ENCODE peak calls at places on chromosomes 11 and 22, in five cellular contexts. One of them, this sample, is unnamed.

GRCh38 chr11:102831128-102831708 is 12.2 kb downstream of the MMP3 start:
- DNase-seq in K562: peak
- DNase-seq in H1: no peak
- DNase-seq in HepG2: peak
- DNase-seq in A549: peak
- DNase-seq in this sample: peak

GRCh38 chr22:21764038-21764804 is 28.6 kb upstream of the YPEL1 start:
- DNase-seq in A549: no peak
- DNase-seq in H1: no peak
- DNase-seq in K562: no peak
- DNase-seq in HepG2: no peak
- DNase-seq in this sample: no peak

GRCh38 chr11:95599959-95600586 is 189.5 kb downstream of the FAM76B start:
- DNase-seq in H1: no peak
- DNase-seq in A549: no peak
- DNase-seq in K562: no peak
- DNase-seq in HepG2: no peak
- DNase-seq in this sample: no peak

GRCh38 chr11:35216962-35217667 is 78.1 kb downstream of the CD44 start:
- DNase-seq in A549: no peak
- DNase-seq in K562: no peak
- DNase-seq in HepG2: peak
- DNase-seq in H1: no peak
- DNase-seq in this sample: no peak

GRCh38 chr22:19706661-19707151 is 7.6 kb upstream of the SEPTIN5 start:
- DNase-seq in HepG2: no peak
- DNase-seq in K562: peak
- DNase-seq in A549: no peak
- DNase-seq in H1: no peak
- DNase-seq in this sample: no peak

GRCh38 chr11:74449369-74449931 is 17.9 kb downstream of the KCNE3 start:
- DNase-seq in H1: no peak
- DNase-seq in K562: peak
- DNase-seq in A549: peak
- DNase-seq in HepG2: peak
- DNase-seq in this sample: peak

GRCh38 chr11:13941790-13942189 is 20.7 kb upstream of the SPON1 start:
- DNase-seq in HepG2: no peak
- DNase-seq in K562: no peak
- DNase-seq in H1: no peak
- DNase-seq in A549: no peak
- DNase-seq in this sample: no peak

GRCh38 chr11:113279591-113279990 is 34.8 kb upstream of the TTC12 start:
- DNase-seq in HepG2: no peak
- DNase-seq in A549: no peak
- DNase-seq in H1: no peak
- DNase-seq in K562: no peak
- DNase-seq in this sample: no peak

GRCh38 chr11:77051511-77051910 is 15.3 kb upstream of the CAPN5 start:
- DNase-seq in HepG2: no peak
- DNase-seq in K562: no peak
- DNase-seq in A549: no peak
- DNase-seq in H1: no peak
- DNase-seq in this sample: no peak

GRCh38 chr11:119999220-119999619 is 138.7 kb downstream of the TRIM29 start:
- DNase-seq in H1: no peak
- DNase-seq in K562: no peak
- DNase-seq in A549: peak
- DNase-seq in HepG2: no peak
- DNase-seq in this sample: no peak

GRCh38 chr11:1106387-1106786 is 31.7 kb downstream of the MUC2 start:
- DNase-seq in K562: no peak
- DNase-seq in A549: no peak
- DNase-seq in HepG2: no peak
- DNase-seq in H1: no peak
- DNase-seq in this sample: no peak

GRCh38 chr22:21823740-21824438 is 43.6 kb downstream of the MAPK1 start:
- DNase-seq in K562: peak
- DNase-seq in H1: no peak
- DNase-seq in HepG2: no peak
- DNase-seq in A549: no peak
- DNase-seq in this sample: peak

GRCh38 chr11:93329936-93330445 is 551 bp upstream of the DEUP1 start:
- DNase-seq in HepG2: no peak
- DNase-seq in K562: peak
- DNase-seq in H1: no peak
- DNase-seq in A549: no peak
- DNase-seq in this sample: no peak

GRCh38 chr11:65505434-65506315 is 6.8 kb downstream of the MALAT1 start:
- DNase-seq in H1: no peak
- DNase-seq in K562: no peak
- DNase-seq in A549: peak
- DNase-seq in HepG2: no peak
- DNase-seq in this sample: peak

GRCh38 chr11:12765428-12765827 is 91.2 kb downstream of the TEAD1 start:
- DNase-seq in A549: no peak
- DNase-seq in H1: no peak
- DNase-seq in K562: no peak
- DNase-seq in HepG2: no peak
- DNase-seq in this sample: peak

GRCh38 chr22:50296658-50297490 is 10.6 kb downstream of the PLXNB2 start:
- DNase-seq in K562: no peak
- DNase-seq in A549: no peak
- DNase-seq in HepG2: peak
- DNase-seq in H1: no peak
- DNase-seq in this sample: no peak

GRCh38 chr11:110962907-110963306 is 250.7 kb upstream of the ARHGAP20 start:
- DNase-seq in H1: no peak
- DNase-seq in K562: no peak
- DNase-seq in A549: no peak
- DNase-seq in HepG2: no peak
- DNase-seq in this sample: peak

GRCh38 chr11:124669193-124669592 is 4.3 kb downstream of the SIAE start:
- DNase-seq in HepG2: peak
- DNase-seq in H1: no peak
- DNase-seq in K562: peak
- DNase-seq in A549: peak
- DNase-seq in this sample: peak

GRCh38 chr22:49305215-49305965 is 522.3 kb downstream of the BRD1 start:
- DNase-seq in HepG2: peak
- DNase-seq in A549: peak
- DNase-seq in H1: peak
- DNase-seq in K562: peak
- DNase-seq in this sample: no peak

GRCh38 chr22:25780673-25781072 is 38.7 kb downstream of the MYO18B start:
- DNase-seq in K562: no peak
- DNase-seq in H1: no peak
- DNase-seq in HepG2: no peak
- DNase-seq in A549: no peak
- DNase-seq in this sample: no peak

GRCh38 chr22:41917906-41918791 is 3.3 kb upstream of the SHISA8 start:
- DNase-seq in HepG2: no peak
- DNase-seq in H1: no peak
- DNase-seq in A549: peak
- DNase-seq in K562: no peak
- DNase-seq in this sample: peak

GRCh38 chr11:78290293-78291176 is 101.8 kb downstream of the USP35 start:
- DNase-seq in HepG2: peak
- DNase-seq in K562: peak
- DNase-seq in H1: no peak
- DNase-seq in A549: peak
- DNase-seq in this sample: peak

GRCh38 chr11:1017269-1018005 is 19.1 kb downstream of the MUC6 start:
- DNase-seq in H1: no peak
- DNase-seq in A549: no peak
- DNase-seq in K562: no peak
- DNase-seq in HepG2: peak
- DNase-seq in this sample: no peak

DNA sequence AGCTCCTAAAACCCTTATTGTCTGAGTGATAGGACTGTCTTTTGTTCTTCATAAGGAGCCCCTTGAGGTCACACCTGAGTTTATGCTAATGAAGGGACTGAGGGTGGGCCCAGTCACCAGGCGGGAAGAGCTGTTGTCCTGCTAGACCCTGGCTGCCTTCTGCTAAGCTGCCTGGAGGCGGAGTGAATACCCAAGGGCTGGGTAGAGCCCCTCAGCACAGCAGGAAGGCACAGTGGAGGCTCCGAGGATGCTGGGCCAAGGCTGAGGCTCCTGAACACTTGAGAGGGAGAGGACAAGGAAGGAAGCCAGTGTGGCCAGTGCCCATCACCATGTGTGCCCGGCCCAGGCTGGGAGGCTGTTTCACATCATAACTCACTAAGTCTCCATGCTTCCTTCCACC is 4.9 kb upstream of the PHF21B start:
- DNase-seq in A549: no peak
- DNase-seq in H1: no peak
- DNase-seq in K562: no peak
- DNase-seq in HepG2: no peak
- DNase-seq in this sample: no peak
- TF ChIP-seq MAFK in A549: no peak
- TF ChIP-seq MAFK in H1: no peak
- TF ChIP-seq MAFK in K562: no peak
- TF ChIP-seq MAFK in HepG2: no peak
- TF ChIP-seq MAFK in this sample: no peak

GRCh38 chr11:128054323-128054910 is 532.9 kb downstream of the ETS1 start:
- DNase-seq in H1: no peak
- DNase-seq in A549: no peak
- DNase-seq in HepG2: no peak
- DNase-seq in K562: no peak
- DNase-seq in this sample: peak
- TF ChIP-seq MAFK in H1: no peak
- TF ChIP-seq MAFK in A549: no peak
- TF ChIP-seq MAFK in HepG2: no peak
- TF ChIP-seq MAFK in K562: no peak
- TF ChIP-seq MAFK in this sample: no peak

GRCh38 chr11:3201112-3201581 is 17.5 kb downstream of the MRGPRG start:
- DNase-seq in A549: no peak
- DNase-seq in K562: no peak
- DNase-seq in HepG2: no peak
- DNase-seq in H1: no peak
- DNase-seq in this sample: no peak
- TF ChIP-seq MAFK in A549: no peak
- TF ChIP-seq MAFK in K562: no peak
- TF ChIP-seq MAFK in HepG2: no peak
- TF ChIP-seq MAFK in H1: no peak
- TF ChIP-seq MAFK in this sample: no peak

DNA sequence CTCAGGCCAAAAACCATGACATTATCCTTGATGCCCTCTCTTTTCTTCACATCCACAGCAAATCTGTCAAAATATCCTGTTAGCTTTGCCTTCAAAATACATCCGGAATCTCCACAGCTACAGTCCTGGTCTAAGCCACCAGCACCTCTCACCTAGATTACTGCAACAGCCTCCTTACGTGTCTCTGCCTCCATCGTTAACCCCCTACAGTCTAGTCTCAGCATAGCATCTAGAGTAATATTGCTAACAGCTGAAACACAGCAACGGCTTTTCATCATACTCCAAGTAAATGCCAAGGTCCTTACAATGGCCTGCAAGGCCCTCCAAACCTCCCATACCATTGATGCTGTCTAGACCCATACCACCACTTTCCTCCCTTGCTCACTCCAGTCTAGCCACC is 4.4 kb downstream of the TSG101 start:
- DNase-seq in K562: peak
- DNase-seq in HepG2: peak
- DNase-seq in H1: no peak
- DNase-seq in A549: peak
- DNase-seq in this sample: no peak
- TF ChIP-seq MAFK in K562: no peak
- TF ChIP-seq MAFK in HepG2: no peak
- TF ChIP-seq MAFK in H1: no peak
- TF ChIP-seq MAFK in A549: no peak
- TF ChIP-seq MAFK in this sample: no peak

GRCh38 chr11:106463796-106464201 is 386.3 kb downstream of the AASDHPPT start:
- DNase-seq in A549: no peak
- DNase-seq in HepG2: peak
- DNase-seq in K562: no peak
- DNase-seq in H1: no peak
- DNase-seq in this sample: peak

GRCh38 chr11:106464728-106465127 is 387.3 kb downstream of the AASDHPPT start:
- DNase-seq in HepG2: no peak
- DNase-seq in K562: no peak
- DNase-seq in A549: no peak
- DNase-seq in H1: no peak
- DNase-seq in this sample: no peak

GRCh38 chr11:106463154-106463553 is 385.7 kb downstream of the AASDHPPT start:
- DNase-seq in K562: no peak
- DNase-seq in H1: no peak
- DNase-seq in A549: no peak
- DNase-seq in HepG2: no peak
- DNase-seq in this sample: no peak

GRCh38 chr11:106461148-106461547 is 383.7 kb downstream of the AASDHPPT start:
- DNase-seq in A549: no peak
- DNase-seq in K562: no peak
- DNase-seq in H1: no peak
- DNase-seq in HepG2: no peak
- DNase-seq in this sample: no peak

GRCh38 chr11:106461839-106462545 is 384.5 kb downstream of the AASDHPPT start:
- DNase-seq in HepG2: peak
- DNase-seq in A549: peak
- DNase-seq in K562: no peak
- DNase-seq in H1: no peak
- DNase-seq in this sample: no peak
- TF ChIP-seq MAFK in HepG2: no peak
- TF ChIP-seq MAFK in A549: no peak
- TF ChIP-seq MAFK in K562: no peak
- TF ChIP-seq MAFK in H1: no peak
- TF ChIP-seq MAFK in this sample: no peak

GRCh38 chr22:18057568-18058209 is 20.1 kb upstream of the PEX26 start:
- DNase-seq in K562: no peak
- DNase-seq in H1: no peak
- DNase-seq in HepG2: peak
- DNase-seq in A549: peak
- DNase-seq in this sample: peak
- TF ChIP-seq MAFK in K562: no peak
- TF ChIP-seq MAFK in H1: no peak
- TF ChIP-seq MAFK in HepG2: no peak
- TF ChIP-seq MAFK in A549: no peak
- TF ChIP-seq MAFK in this sample: no peak

This sample was measured in IMR-90.